ENCODE peak calls at places on chromosome 12, in six cellular contexts. G is GM10248, J is endothelial cell, X is astrocyte of the spinal cord, B is epithelial cell of esophagus, S is AG09319. D is an unnamed sample.

GRCh38 chr12:100359822-100360221 is 2.9 kb downstream of the SLC17A8 start:
- DNase-seq in S (no peak), B (peak), X (no peak), J (no peak), G (no peak), D (no peak)

GRCh38 chr12:3679831-3680230 is 73.1 kb downstream of the CRACR2A start:
- DNase-seq in G (no peak), J (no peak), B (no peak), S (no peak), X (no peak), D (no peak)

GRCh38 chr12:71551529-71551928 is 111.9 kb downstream of the LGR5 start:
- DNase-seq in G (no peak), S (peak), B (peak), J (no peak), X (peak), D (no peak)

GRCh38 chr12:49626836-49627235 is 3.5 kb downstream of the PRPF40B start:
- DNase-seq in J (no peak), S (no peak), X (no peak), G (no peak), B (no peak), D (no peak)

GRCh38 chr12:119956047-119956446 is 33.0 kb upstream of the BICDL1 start:
- DNase-seq in X (no peak), G (no peak), S (no peak), J (no peak), B (peak), D (no peak)

GRCh38 chr12:129127771-129128170 is 274.5 kb downstream of the GLT1D1 start:
- DNase-seq in G (no peak), J (no peak), X (no peak), S (no peak), B (no peak), D (no peak)

GRCh38 chr12:50483488-50483887 is 21.3 kb upstream of the DIP2B start:
- DNase-seq in B (no peak), J (no peak), S (no peak), X (no peak), G (no peak), D (no peak)

GRCh38 chr12:52521581-52522266 is 1.5 kb upstream of the KRT5 start:
- DNase-seq in G (no peak), X (peak), B (peak), J (no peak), S (no peak), D (no peak)

GRCh38 chr12:68587448-68587873 is 23.2 kb upstream of the RAP1B start:
- DNase-seq in G (peak), J (no peak), X (peak), B (no peak), S (no peak), D (peak)

GRCh38 chr12:27541031-27541719 is 17.2 kb downstream of the PPFIBP1 start:
- DNase-seq in J (no peak), X (no peak), G (no peak), S (no peak), B (peak), D (no peak)

GRCh38 chr12:14367097-14367661 is 1.7 kb downstream of the ATF7IP start:
- DNase-seq in S (no peak), G (peak), B (peak), X (peak), J (no peak), D (no peak)

GRCh38 chr12:111412007-111412829 is 6.5 kb downstream of the SH2B3 start:
- DNase-seq in S (no peak), X (peak), G (no peak), B (no peak), J (no peak), D (no peak)

GRCh38 chr12:124449623-124450375 is 117.6 kb downstream of the NCOR2 start:
- DNase-seq in B (no peak), X (no peak), J (no peak), G (no peak), S (no peak), D (no peak)

GRCh38 chr12:4908694-4909396 is 860 bp upstream of the KCNA1 start:
- DNase-seq in J (peak), X (no peak), G (peak), B (no peak), S (no peak), D (peak)

GRCh38 chr12:12791756-12792346 is 6.4 kb downstream of the APOLD1 start:
- DNase-seq in X (peak), J (no peak), S (no peak), G (no peak), B (no peak), D (no peak)

GRCh38 chr12:132199101-132199500 is 54.8 kb downstream of the NOC4L start:
- DNase-seq in X (no peak), B (no peak), G (no peak), S (no peak), J (no peak), D (no peak)

GRCh38 chr12:132145334-132145733 is 1.1 kb downstream of the NOC4L start:
- DNase-seq in G (no peak), S (no peak), B (no peak), X (no peak), J (no peak), D (no peak)

GRCh38 chr12:25123126-25123525 is 71.8 kb downstream of the DNAI7 start:
- DNase-seq in J (no peak), B (no peak), S (no peak), G (no peak), X (no peak), D (no peak)

GRCh38 chr12:85130631-85131030 is 94.5 kb downstream of the LRRIQ1 start:
- DNase-seq in G (no peak), B (no peak), S (no peak), X (no peak), J (no peak), D (no peak)

GRCh38 chr12:1281683-1282366 is 290.8 kb downstream of the ERC1 start:
- DNase-seq in S (peak), B (peak), G (no peak), J (no peak), X (peak), D (no peak)

GRCh38 chr12:1277905-1278304 is 286.9 kb downstream of the ERC1 start:
- DNase-seq in X (no peak), J (no peak), B (no peak), S (no peak), G (peak), D (peak)

GRCh38 chr12:1282670-1283361 is 291.8 kb downstream of the ERC1 start:
- DNase-seq in J (no peak), G (no peak), S (no peak), X (peak), B (no peak), D (no peak)

GRCh38 chr12:1284611-1285010 is 293.6 kb downstream of the ERC1 start:
- DNase-seq in G (no peak), B (no peak), S (no peak), J (no peak), X (no peak), D (no peak)

GRCh38 chr12:1279050-1279449 is 288.0 kb downstream of the ERC1 start:
- DNase-seq in S (no peak), G (no peak), B (no peak), J (no peak), X (peak), D (no peak)
- TF ChIP-seq CTCF in S (no peak), G (no peak), B (no peak), J (no peak), X (peak), D (no peak)

GRCh38 chr12:55829967-55830600 is 697 bp upstream of the DNAJC14 start:
- DNase-seq in S (no peak), G (peak), B (peak), X (no peak), J (peak), D (peak)
- TF ChIP-seq CTCF in S (no peak), G (no peak), B (no peak), X (no peak), J (no peak), D (no peak)

GRCh38 chr12:130863298-130863697 is 8.6 kb upstream of the RAN start:
- DNase-seq in X (no peak), B (peak), G (no peak), S (no peak), J (no peak), D (no peak)
- TF ChIP-seq CTCF in X (no peak), B (no peak), G (no peak), S (no peak), J (peak), D (no peak)

GRCh38 chr12:6229224-6229748 is 29.1 kb downstream of the CD9 start:
- DNase-seq in X (no peak), B (peak), J (no peak), G (no peak), S (no peak), D (no peak)
- TF ChIP-seq CTCF in X (no peak), B (peak), J (no peak), G (no peak), S (no peak), D (no peak)

DNA sequence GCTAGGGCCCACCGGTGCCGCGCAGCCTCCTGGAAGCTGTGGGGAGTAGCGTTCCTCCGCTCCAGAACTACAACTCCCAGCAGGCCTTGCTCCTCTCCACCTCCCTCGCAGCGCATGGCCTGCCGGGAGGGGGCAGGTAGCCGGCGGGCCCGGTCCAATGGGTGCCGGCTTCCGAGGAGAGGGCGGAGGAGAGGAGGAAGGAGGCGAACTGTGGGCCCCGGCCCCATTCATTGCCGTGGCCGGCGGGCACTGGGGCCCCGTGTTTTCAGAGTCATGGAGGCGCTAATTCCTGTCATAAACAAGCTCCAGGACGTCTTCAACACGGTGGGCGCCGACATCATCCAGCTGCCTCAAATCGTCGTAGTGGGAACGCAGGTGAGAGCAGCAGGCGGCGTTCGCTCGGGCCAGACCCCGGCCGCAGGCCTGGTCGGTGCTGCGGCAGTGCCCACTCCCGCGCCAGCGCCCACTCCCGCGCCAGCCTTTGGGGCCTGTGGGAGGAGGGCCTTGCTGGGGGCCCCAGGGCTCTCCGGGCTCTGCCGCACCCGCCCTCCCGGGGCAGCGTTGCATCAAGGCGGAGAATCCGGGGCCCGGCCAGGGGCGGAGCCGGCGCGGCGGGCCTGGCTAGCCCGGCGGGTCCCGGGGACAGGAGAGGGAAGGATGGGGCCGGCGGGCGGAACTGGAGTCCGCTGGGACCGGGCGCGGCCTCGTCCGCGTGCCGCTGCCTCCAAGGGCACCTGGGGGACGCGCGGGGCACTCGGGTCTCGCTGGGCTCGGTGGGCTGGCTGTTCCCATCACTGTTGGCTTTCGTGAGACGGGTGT is at the start of gene DNM1L:
- DNase-seq in S (peak), B (peak), J (peak), X (peak), G (peak), D (peak)
- TF ChIP-seq CTCF in S (no peak), B (peak), J (no peak), X (no peak), G (no peak), D (no peak)

GRCh38 chr12:109302358-109302757 is 6.7 kb downstream of the FOXN4 start:
- DNase-seq in S (no peak), X (no peak), B (no peak), J (no peak), G (no peak), D (no peak)
- TF ChIP-seq CTCF in S (no peak), X (no peak), B (peak), J (peak), G (no peak), D (peak)

GRCh38 chr12:79115743-79116142 is 251.2 kb downstream of the SYT1 start:
- DNase-seq in G (no peak), B (no peak), J (no peak), X (no peak), S (no peak), D (no peak)

GRCh38 chr12:79119796-79120195 is 255.2 kb downstream of the SYT1 start:
- DNase-seq in S (no peak), G (no peak), X (no peak), J (no peak), B (no peak), D (no peak)

GRCh38 chr12:79124385-79124784 is 259.8 kb downstream of the SYT1 start:
- DNase-seq in B (no peak), S (no peak), X (no peak), J (no peak), G (no peak), D (no peak)

GRCh38 chr12:79125358-79125757 is 260.8 kb downstream of the SYT1 start:
- DNase-seq in X (no peak), B (no peak), S (no peak), G (no peak), J (no peak), D (no peak)

GRCh38 chr12:79121486-79121885 is 256.9 kb downstream of the SYT1 start:
- DNase-seq in X (no peak), B (peak), S (no peak), J (peak), G (no peak), D (no peak)
- TF ChIP-seq CTCF in X (peak), B (peak), S (no peak), J (peak), G (peak), D (no peak)

GRCh38 chr12:56947633-56948535 is 9.5 kb downstream of the RDH16 start:
- DNase-seq in S (no peak), G (no peak), B (no peak), J (no peak), X (no peak), D (peak)
- TF ChIP-seq CTCF in S (no peak), G (no peak), B (no peak), J (no peak), X (no peak), D (no peak)